ENCODE peak calls at places on chromosomes 2 and 18, in seven cellular contexts. O is colonic mucosa, M is GM20000, Y is Calu3, K is B cell, Q is adrenal gland, S is NB4. B is an unnamed sample.

GRCh38 chr18:2657788-2658458 is 2.4 kb downstream of the SMCHD1 start:
- DNase-seq in O (no peak), M (peak), Y (no peak), K (no peak), Q (no peak), S (peak), B (peak)

GRCh38 chr2:160367887-160368286 is 125.7 kb downstream of the RBMS1 start:
- DNase-seq in O (no peak), M (no peak), Y (no peak), K (peak), Q (peak), S (peak), B (no peak)

GRCh38 chr2:187581125-187581896 is 27.1 kb upstream of the TFPI start:
- DNase-seq in O (peak), M (peak), Y (peak), K (no peak), Q (no peak), S (peak), B (peak)

GRCh38 chr2:162243305-162243693 is at the start of gene FAP:
- DNase-seq in O (no peak), M (no peak), Y (no peak), K (no peak), Q (no peak), S (no peak), B (no peak)

GRCh38 chr2:58769494-58770239 is 528.5 kb upstream of the FANCL start:
- DNase-seq in O (no peak), M (no peak), Y (no peak), K (no peak), Q (no peak), S (no peak), B (no peak)

GRCh38 chr2:84631047-84631446 is 114.7 kb downstream of the DNAH6 start:
- DNase-seq in O (no peak), M (peak), Y (peak), K (no peak), Q (no peak), S (peak), B (peak)

GRCh38 chr2:173205375-173205774 is 129.7 kb downstream of the MAP3K20 start:
- DNase-seq in O (no peak), M (no peak), Y (no peak), K (no peak), Q (peak), S (no peak), B (no peak)

GRCh38 chr18:52936931-52937330 is 596.9 kb downstream of the DCC start:
- DNase-seq in O (no peak), M (no peak), Y (no peak), K (no peak), Q (no peak), S (no peak), B (no peak)

GRCh38 chr2:179790235-179790895 is 71.0 kb downstream of the ZNF385B start:
- DNase-seq in O (no peak), M (no peak), Y (no peak), K (no peak), Q (no peak), S (no peak), B (no peak)

GRCh38 chr2:164651361-164651760 is 30.1 kb upstream of the GRB14 start:
- DNase-seq in O (no peak), M (no peak), Y (no peak), K (no peak), Q (no peak), S (no peak), B (no peak)

GRCh38 chr2:181172676-181173075 is 192.3 kb downstream of the UBE2E3 start:
- DNase-seq in O (no peak), M (no peak), Y (no peak), K (no peak), Q (no peak), S (no peak), B (no peak)

GRCh38 chr2:232336241-232336736 is 42.3 kb upstream of the ALPP start:
- DNase-seq in O (no peak), M (no peak), Y (no peak), K (no peak), Q (peak), S (no peak), B (no peak)

GRCh38 chr2:120237491-120237902 is 14.3 kb upstream of the TMEM185B start:
- DNase-seq in O (peak), M (no peak), Y (peak), K (no peak), Q (peak), S (no peak), B (no peak)

GRCh38 chr2:172726172-172726735 is 9.4 kb upstream of the RAPGEF4 start:
- DNase-seq in O (no peak), M (no peak), Y (peak), K (no peak), Q (no peak), S (peak), B (no peak)

GRCh38 chr2:30782124-30782523 is 25.1 kb downstream of the CAPN13 start:
- DNase-seq in O (peak), M (no peak), Y (no peak), K (peak), Q (no peak), S (no peak), B (no peak)

GRCh38 chr2:113136828-113137775 is 9.7 kb downstream of the IL1RN start:
- DNase-seq in O (peak), M (peak), Y (peak), K (peak), Q (no peak), S (peak), B (peak)

GRCh38 chr2:129619471-129619870 is 360.0 kb upstream of the RAB6C start:
- DNase-seq in O (no peak), M (no peak), Y (no peak), K (no peak), Q (no peak), S (no peak), B (no peak)

GRCh38 chr2:9680082-9680481 is 49.3 kb upstream of the YWHAQ start:
- DNase-seq in O (no peak), M (no peak), Y (no peak), K (no peak), Q (no peak), S (no peak), B (no peak)

DNA sequence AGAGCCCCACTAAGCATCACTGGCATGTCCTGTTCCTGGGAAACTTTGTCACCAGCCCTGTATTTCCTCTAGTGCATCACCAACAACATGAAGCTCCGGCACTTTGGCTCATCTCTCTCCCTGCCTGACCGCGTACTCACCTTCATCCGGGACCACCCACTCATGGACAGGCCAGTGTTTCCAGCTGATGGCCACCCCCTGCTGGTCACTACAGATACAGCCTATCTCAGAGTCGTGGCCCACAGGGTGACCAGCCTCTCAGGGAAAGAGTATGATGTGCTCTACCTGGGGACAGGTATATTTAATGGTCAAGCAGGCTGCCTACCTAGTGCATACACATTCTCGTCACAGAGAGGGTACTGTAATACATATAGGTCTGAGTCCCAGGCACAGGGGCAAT is 21.0 kb downstream of the SEMA4F start:
- DNase-seq in O (no peak), M (no peak), Y (no peak), K (no peak), Q (no peak), S (no peak), B (no peak)
- TF ChIP-seq CTCF in O (no peak), M (no peak), Y (no peak), K (no peak), Q (no peak), S (peak), B (no peak)

GRCh38 chr2:240800241-240800640 is 19.8 kb downstream of the KIF1A start:
- DNase-seq in O (no peak), M (no peak), Y (no peak), K (no peak), Q (no peak), S (no peak), B (no peak)
- TF ChIP-seq CTCF in O (no peak), M (no peak), Y (no peak), K (no peak), Q (no peak), S (no peak), B (no peak)

DNA sequence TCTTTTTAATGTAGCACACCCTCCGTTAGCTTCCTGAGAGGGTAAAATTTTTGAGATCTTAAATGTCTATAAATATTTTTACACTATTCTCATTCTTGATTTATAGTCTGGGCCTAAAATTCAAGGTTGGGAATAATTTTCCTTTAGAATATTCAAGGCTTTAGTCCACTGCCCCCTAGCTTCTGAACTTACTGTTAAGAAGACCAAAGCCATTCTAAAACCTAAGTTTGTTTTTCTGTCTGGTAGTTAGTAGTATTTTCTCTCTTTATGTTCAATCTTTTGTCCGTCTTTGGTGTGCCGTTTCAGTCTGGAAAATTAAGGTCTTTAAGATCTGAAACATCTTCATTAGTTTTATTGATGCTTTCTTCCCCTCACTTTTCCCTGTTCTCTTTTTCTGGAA is 14.5 kb downstream of the OSBPL6 start:
- DNase-seq in O (no peak), M (no peak), Y (no peak), K (no peak), Q (no peak), S (no peak), B (no peak)
- TF ChIP-seq CTCF in O (peak), M (no peak), Y (peak), K (no peak), Q (peak), S (peak), B (no peak)

DNA sequence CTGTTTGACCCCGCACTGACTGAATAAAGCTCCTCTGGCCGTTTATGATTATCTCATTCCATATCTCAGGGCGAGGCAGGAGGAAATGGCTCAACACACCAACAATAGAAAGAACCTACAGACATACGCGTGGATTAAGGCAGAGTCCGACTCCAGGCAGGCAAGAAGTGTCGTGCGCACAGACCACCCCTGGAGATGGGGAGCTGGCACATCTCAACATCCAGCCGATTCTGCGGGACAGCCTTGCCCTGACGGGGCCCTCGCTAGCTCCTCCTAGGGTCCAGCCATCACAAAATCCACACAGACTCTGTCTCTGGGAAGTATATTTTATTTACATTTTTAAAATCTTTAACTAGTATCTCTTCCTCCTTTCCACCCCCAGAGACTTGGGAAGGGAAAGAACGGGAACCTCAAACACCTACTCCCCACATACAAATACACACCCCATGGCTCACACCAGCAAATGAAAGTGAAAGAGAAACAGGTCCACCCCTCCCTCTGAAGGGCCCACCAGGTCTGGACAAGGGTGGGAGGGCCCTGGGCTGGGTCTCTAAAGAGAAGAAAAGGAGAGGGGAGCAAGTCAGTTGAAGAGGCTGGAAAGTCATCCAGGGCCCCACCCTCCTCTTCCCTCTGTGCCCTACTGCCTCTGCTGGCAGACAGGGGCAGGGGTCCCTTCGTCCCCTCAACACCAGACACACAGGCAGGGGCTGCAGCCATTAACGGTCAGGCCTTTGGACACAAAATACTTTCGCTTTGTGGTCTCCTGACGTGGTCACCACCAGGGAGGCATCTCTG is 3.2 kb downstream of the GPBAR1 start:
- DNase-seq in O (no peak), M (no peak), Y (no peak), K (no peak), Q (no peak), S (no peak), B (no peak)
- TF ChIP-seq CTCF in O (no peak), M (no peak), Y (no peak), K (no peak), Q (no peak), S (peak), B (peak)

DNA sequence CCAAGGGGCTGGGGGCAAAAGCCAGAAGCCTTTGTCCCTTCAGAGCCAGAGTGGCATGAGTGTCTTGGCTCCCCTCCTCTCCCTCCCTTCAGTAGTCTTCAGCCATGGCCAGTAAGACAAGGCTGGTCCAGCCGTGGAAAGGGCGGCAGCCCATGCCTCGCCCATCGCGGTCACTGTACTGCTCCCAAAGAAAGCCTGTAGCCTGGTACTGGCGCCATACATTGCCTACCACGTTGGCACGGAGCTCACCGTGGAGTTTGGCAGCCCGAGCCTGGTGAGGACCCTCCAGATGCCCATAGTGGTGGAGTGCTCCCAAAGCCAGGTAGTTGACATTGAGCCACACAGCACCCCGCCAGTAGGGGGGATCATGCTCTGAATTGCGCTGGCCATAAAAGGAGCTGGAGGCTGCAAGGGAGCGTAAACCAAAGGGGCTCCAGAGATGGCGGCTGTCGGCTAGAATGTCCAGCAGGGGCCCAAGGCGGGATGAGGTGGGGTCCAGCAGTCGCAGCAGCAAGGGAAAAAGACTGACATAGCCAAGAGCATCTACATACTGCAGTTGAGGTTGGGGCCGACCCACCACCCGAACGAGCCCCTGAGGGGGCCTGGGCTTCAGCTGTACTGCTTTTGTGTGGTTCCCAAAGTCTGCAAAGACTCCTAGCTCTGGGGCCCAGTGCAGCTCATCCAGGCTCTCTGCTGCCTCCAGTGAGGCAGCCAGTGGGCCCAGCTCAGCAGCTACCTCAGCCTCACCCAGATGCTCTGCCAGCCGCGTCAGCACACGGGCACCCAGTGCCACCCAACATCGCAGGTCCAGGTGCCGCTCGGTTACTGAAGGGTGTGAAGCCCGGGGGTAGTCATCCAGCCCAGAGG is 3.2 kb downstream of the WBP1 start:
- DNase-seq in O (no peak), M (no peak), Y (peak), K (no peak), Q (no peak), S (peak), B (no peak)
- TF ChIP-seq CTCF in O (no peak), M (no peak), Y (peak), K (no peak), Q (no peak), S (peak), B (peak)

DNA sequence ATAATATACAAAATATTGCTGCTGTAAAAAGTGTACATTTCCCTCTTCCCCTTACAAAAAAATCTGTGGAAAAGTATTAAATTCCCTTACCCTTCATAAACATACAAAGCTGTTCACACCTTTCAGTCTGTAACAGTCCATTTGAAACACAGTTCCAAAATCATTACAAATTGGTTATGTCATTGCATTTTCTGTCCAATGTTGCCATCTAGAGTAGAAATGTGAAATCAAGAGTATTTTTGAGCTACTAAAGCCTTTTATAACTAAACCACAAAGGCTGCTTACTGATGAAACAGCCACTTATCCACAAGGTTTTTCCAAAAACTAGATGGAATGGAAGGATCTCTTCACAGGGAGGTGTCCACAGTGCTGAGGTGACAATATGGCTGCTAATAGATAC is 72.5 kb downstream of the SS18 start:
- DNase-seq in O (no peak), M (peak), Y (no peak), K (no peak), Q (no peak), S (peak), B (peak)
- TF ChIP-seq CTCF in O (no peak), M (no peak), Y (no peak), K (no peak), Q (peak), S (no peak), B (peak)

DNA sequence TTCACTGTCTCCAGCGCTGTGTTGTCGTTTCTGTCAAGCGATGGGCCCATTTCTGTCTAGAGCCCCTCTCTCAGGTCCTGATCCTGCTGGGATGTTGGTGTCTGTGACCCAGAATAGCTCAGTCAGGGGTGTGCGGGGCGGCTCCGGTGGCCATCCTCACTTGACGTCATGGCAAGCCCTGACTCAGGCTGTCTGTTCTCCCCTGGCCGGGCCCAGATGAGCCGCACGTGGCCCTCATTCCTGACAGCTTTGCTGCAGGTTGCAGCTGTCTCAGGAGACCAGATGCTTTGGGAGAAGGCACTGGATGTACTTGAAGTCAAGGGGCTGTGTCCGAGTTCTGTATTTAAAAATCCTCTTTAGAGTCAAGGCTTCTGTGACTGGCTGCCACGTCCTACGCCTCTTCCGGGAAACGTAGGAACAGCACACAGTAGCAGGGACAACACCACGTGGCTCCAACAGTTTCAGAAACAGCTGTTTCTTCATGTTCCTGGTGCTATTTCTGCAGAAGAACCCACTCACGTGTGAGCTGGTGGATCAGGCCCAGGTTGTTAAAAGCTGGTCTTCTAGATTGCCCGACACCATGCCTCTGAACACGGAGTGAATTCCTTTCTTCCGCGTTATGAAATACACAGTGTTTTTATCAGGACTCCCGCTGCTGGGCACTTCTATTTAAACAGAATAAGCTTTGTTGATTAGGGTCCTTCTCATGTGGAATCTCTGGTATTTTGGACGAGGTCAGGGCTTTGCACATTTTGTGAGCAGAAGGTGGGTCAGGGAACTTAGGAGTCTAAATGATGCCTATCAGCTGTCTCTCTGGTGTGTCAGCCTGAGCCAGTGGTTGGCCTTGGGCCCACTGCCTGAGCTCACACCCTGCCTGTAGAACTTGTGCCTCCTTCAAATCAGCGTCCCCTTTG is 28.3 kb upstream of the NTSR2 start:
- DNase-seq in O (peak), M (no peak), Y (no peak), K (no peak), Q (peak), S (no peak), B (no peak)
- TF ChIP-seq CTCF in O (no peak), M (no peak), Y (no peak), K (no peak), Q (no peak), S (no peak), B (no peak)

GRCh38 chr2:217330647-217331046 is 470.8 kb upstream of the TNP1 start:
- DNase-seq in O (no peak), M (no peak), Y (no peak), K (no peak), Q (no peak), S (no peak), B (no peak)
- TF ChIP-seq CTCF in O (no peak), M (no peak), Y (no peak), K (no peak), Q (no peak), S (no peak), B (no peak)

GRCh38 chr2:224039080-224039769 is at the start of gene SERPINE2:
- DNase-seq in O (peak), M (peak), Y (peak), K (no peak), Q (peak), S (peak), B (peak)
- TF ChIP-seq CTCF in O (peak), M (no peak), Y (no peak), K (no peak), Q (peak), S (peak), B (peak)

DNA sequence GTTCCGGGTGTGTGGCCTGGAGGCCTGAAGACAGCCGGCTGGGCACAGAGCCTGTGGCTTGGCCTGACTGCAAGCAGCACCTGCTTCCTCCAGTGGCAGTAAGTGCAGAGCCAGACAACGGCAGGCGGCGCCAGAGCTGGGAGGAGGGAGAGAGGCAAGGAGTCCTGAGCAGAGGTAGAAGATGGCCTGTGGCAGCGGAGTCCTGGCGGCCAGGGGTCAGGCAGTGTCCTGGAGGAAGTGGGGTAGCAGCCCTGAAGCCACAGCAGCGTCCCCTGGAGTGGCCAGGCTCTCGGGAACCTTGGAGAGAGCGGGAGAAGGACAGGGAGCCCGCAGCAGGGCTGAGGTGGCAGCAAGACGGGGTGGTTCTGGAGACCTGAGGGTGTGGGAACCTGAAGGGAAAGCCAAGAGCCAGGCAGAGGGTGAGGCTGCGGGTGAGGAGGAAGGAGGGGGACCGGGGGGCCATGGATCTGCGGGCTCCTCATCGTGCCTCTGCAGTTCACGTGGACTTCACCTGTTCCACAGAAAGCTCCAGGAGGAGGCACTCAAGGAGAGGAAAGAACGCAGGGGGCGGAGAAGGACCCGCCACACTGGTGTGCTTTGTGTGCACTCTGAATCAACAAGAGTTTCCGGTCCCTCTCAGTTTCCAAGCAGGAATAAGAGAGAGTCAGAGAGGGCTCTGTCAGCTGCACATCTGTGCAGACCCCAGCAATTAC is 85.9 kb downstream of the USP40 start:
- DNase-seq in O (no peak), M (no peak), Y (no peak), K (no peak), Q (peak), S (no peak), B (peak)
- TF ChIP-seq CTCF in O (no peak), M (no peak), Y (no peak), K (no peak), Q (no peak), S (no peak), B (peak)

B was measured in GM13977.